ENCODE peak calls at places on chromosomes 13 and 19, in eight cellular contexts. One of them, this sample, is unnamed.

GRCh38 chr19:36257512-36257876 is 42.6 kb downstream of the ZNF146 start:
- DNase-seq in heart right ventricle: no peak
- DNase-seq in CD8-positive, alpha-beta T cell: no peak
- DNase-seq in Peyer's patch: no peak
- DNase-seq in astrocyte: no peak
- DNase-seq in left lung: no peak
- DNase-seq in left ventricle myocardium inferior: peak; percentile 47
- DNase-seq in PC-9: no peak
- DNase-seq in this sample: no peak

GRCh38 chr13:40777957-40778235 is 6.9 kb upstream of the MRPS31 start:
- DNase-seq in left ventricle myocardium inferior: no peak
- DNase-seq in CD8-positive, alpha-beta T cell: no peak
- DNase-seq in astrocyte: no peak
- DNase-seq in Peyer's patch: no peak
- DNase-seq in PC-9: no peak
- DNase-seq in left lung: no peak
- DNase-seq in heart right ventricle: no peak
- DNase-seq in this sample: no peak

GRCh38 chr13:92592757-92593156 is 633.9 kb upstream of the GPC6 start:
- DNase-seq in left lung: no peak
- DNase-seq in left ventricle myocardium inferior: no peak
- DNase-seq in PC-9: no peak
- DNase-seq in Peyer's patch: no peak
- DNase-seq in heart right ventricle: no peak
- DNase-seq in astrocyte: no peak
- DNase-seq in CD8-positive, alpha-beta T cell: no peak
- DNase-seq in this sample: no peak

GRCh38 chr13:25699056-25699455 is 327.3 kb downstream of the ATP8A2 start:
- DNase-seq in astrocyte: no peak
- DNase-seq in Peyer's patch: no peak
- DNase-seq in left lung: no peak
- DNase-seq in left ventricle myocardium inferior: no peak
- DNase-seq in heart right ventricle: no peak
- DNase-seq in PC-9: no peak
- DNase-seq in CD8-positive, alpha-beta T cell: no peak
- DNase-seq in this sample: no peak

GRCh38 chr19:46218160-46218559 is 11.4 kb upstream of the IGFL1 start:
- DNase-seq in left ventricle myocardium inferior: no peak
- DNase-seq in CD8-positive, alpha-beta T cell: no peak
- DNase-seq in PC-9: no peak
- DNase-seq in heart right ventricle: no peak
- DNase-seq in astrocyte: peak; percentile 25
- DNase-seq in Peyer's patch: no peak
- DNase-seq in left lung: no peak
- DNase-seq in this sample: no peak

GRCh38 chr19:36564391-36564790 is 8.7 kb downstream of the ZNF529 start:
- DNase-seq in left lung: no peak
- DNase-seq in CD8-positive, alpha-beta T cell: no peak
- DNase-seq in Peyer's patch: no peak
- DNase-seq in left ventricle myocardium inferior: no peak
- DNase-seq in astrocyte: peak; percentile 63
- DNase-seq in PC-9: no peak
- DNase-seq in heart right ventricle: no peak
- DNase-seq in this sample: no peak

GRCh38 chr19:16218851-16219250 is 21.1 kb downstream of the AP1M1 start:
- DNase-seq in left lung: no peak
- DNase-seq in astrocyte: no peak
- DNase-seq in PC-9: no peak
- DNase-seq in heart right ventricle: no peak
- DNase-seq in CD8-positive, alpha-beta T cell: no peak
- DNase-seq in left ventricle myocardium inferior: no peak
- DNase-seq in Peyer's patch: no peak
- DNase-seq in this sample: no peak

GRCh38 chr13:65159803-65160202 is 2070.3 kb downstream of the PCDH9 start:
- DNase-seq in left ventricle myocardium inferior: no peak
- DNase-seq in heart right ventricle: no peak
- DNase-seq in CD8-positive, alpha-beta T cell: no peak
- DNase-seq in Peyer's patch: no peak
- DNase-seq in left lung: no peak
- DNase-seq in astrocyte: no peak
- DNase-seq in PC-9: no peak
- DNase-seq in this sample: no peak

GRCh38 chr13:33349996-33350826 is 64.7 kb upstream of the STARD13 start:
- DNase-seq in left lung: peak; percentile 58
- DNase-seq in astrocyte: peak; percentile 22
- DNase-seq in left ventricle myocardium inferior: peak; percentile 65
- DNase-seq in Peyer's patch: no peak
- DNase-seq in heart right ventricle: peak; percentile 61
- DNase-seq in CD8-positive, alpha-beta T cell: no peak
- DNase-seq in PC-9: no peak
- DNase-seq in this sample: no peak

GRCh38 chr13:79525051-79525450 is 44.1 kb downstream of the NDFIP2 start:
- DNase-seq in heart right ventricle: no peak
- DNase-seq in Peyer's patch: no peak
- DNase-seq in left ventricle myocardium inferior: no peak
- DNase-seq in left lung: no peak
- DNase-seq in CD8-positive, alpha-beta T cell: no peak
- DNase-seq in PC-9: no peak
- DNase-seq in astrocyte: no peak
- DNase-seq in this sample: no peak

GRCh38 chr19:35120898-35121297 is 5.3 kb downstream of the FXYD3 start:
- DNase-seq in left ventricle myocardium inferior: no peak
- DNase-seq in heart right ventricle: no peak
- DNase-seq in CD8-positive, alpha-beta T cell: no peak
- DNase-seq in PC-9: peak; percentile 55
- DNase-seq in left lung: no peak
- DNase-seq in astrocyte: no peak
- DNase-seq in Peyer's patch: no peak
- DNase-seq in this sample: no peak

GRCh38 chr19:5115771-5116202 is 146.9 kb downstream of the KDM4B start:
- DNase-seq in astrocyte: peak; percentile 74
- DNase-seq in PC-9: no peak
- DNase-seq in heart right ventricle: no peak
- DNase-seq in CD8-positive, alpha-beta T cell: no peak
- DNase-seq in Peyer's patch: no peak
- DNase-seq in left lung: no peak
- DNase-seq in left ventricle myocardium inferior: no peak
- DNase-seq in this sample: no peak

GRCh38 chr19:39237200-39238184 is 7.3 kb downstream of the IFNL3 start:
- DNase-seq in heart right ventricle: no peak
- DNase-seq in CD8-positive, alpha-beta T cell: peak; percentile 32
- DNase-seq in Peyer's patch: peak; percentile 70
- DNase-seq in astrocyte: no peak
- DNase-seq in PC-9: peak; percentile 73
- DNase-seq in left ventricle myocardium inferior: no peak
- DNase-seq in left lung: peak; percentile 78
- DNase-seq in this sample: no peak

GRCh38 chr13:47396915-47397314 is 500.1 kb upstream of the HTR2A start:
- DNase-seq in left ventricle myocardium inferior: no peak
- DNase-seq in left lung: no peak
- DNase-seq in heart right ventricle: no peak
- DNase-seq in PC-9: no peak
- DNase-seq in Peyer's patch: no peak
- DNase-seq in CD8-positive, alpha-beta T cell: no peak
- DNase-seq in astrocyte: no peak
- DNase-seq in this sample: no peak

GRCh38 chr13:47397739-47398138 is 500.9 kb upstream of the HTR2A start:
- DNase-seq in left ventricle myocardium inferior: no peak
- DNase-seq in left lung: no peak
- DNase-seq in PC-9: no peak
- DNase-seq in CD8-positive, alpha-beta T cell: no peak
- DNase-seq in heart right ventricle: no peak
- DNase-seq in astrocyte: peak; percentile 71
- DNase-seq in Peyer's patch: no peak
- DNase-seq in this sample: no peak

GRCh38 chr13:47399599-47399998 is 502.7 kb upstream of the HTR2A start:
- DNase-seq in heart right ventricle: no peak
- DNase-seq in astrocyte: no peak
- DNase-seq in PC-9: no peak
- DNase-seq in left ventricle myocardium inferior: no peak
- DNase-seq in CD8-positive, alpha-beta T cell: no peak
- DNase-seq in Peyer's patch: no peak
- DNase-seq in left lung: no peak
- DNase-seq in this sample: no peak
- H3K27me3 ChIP-seq in heart right ventricle: no peaks in the 10 kb centered on the region
- H3K27me3 ChIP-seq in astrocyte: no peaks in the 10 kb centered on the region
- H3K27me3 ChIP-seq in PC-9: no peaks in the 10 kb centered on the region
- H3K27me3 ChIP-seq in left ventricle myocardium inferior: no peaks in the 10 kb centered on the region
- H3K27me3 ChIP-seq in CD8-positive, alpha-beta T cell: no peaks in the 10 kb centered on the region
- H3K27me3 ChIP-seq in Peyer's patch: no peaks in the 10 kb centered on the region
- H3K27me3 ChIP-seq in left lung: no peaks in the 10 kb centered on the region
- H3K27me3 ChIP-seq in this sample: no peaks in the 10 kb centered on the region

GRCh38 chr19:12692960-12693359 is 3.5 kb downstream of the FBXW9 start:
- DNase-seq in astrocyte: no peak
- DNase-seq in heart right ventricle: no peak
- DNase-seq in left ventricle myocardium inferior: no peak
- DNase-seq in left lung: no peak
- DNase-seq in PC-9: no peak
- DNase-seq in CD8-positive, alpha-beta T cell: no peak
- DNase-seq in Peyer's patch: no peak
- DNase-seq in this sample: no peak

GRCh38 chr19:12689581-12690216 is 1.9 kb downstream of the GNG14 start:
- DNase-seq in PC-9: no peak
- DNase-seq in CD8-positive, alpha-beta T cell: no peak
- DNase-seq in left ventricle myocardium inferior: no peak
- DNase-seq in Peyer's patch: no peak
- DNase-seq in heart right ventricle: no peak
- DNase-seq in left lung: no peak
- DNase-seq in astrocyte: no peak
- DNase-seq in this sample: no peak

GRCh38 chr19:12685831-12686230 is 2.0 kb upstream of the GNG14 start:
- DNase-seq in left ventricle myocardium inferior: no peak
- DNase-seq in PC-9: no peak
- DNase-seq in astrocyte: no peak
- DNase-seq in heart right ventricle: no peak
- DNase-seq in Peyer's patch: no peak
- DNase-seq in CD8-positive, alpha-beta T cell: no peak
- DNase-seq in left lung: no peak
- DNase-seq in this sample: no peak

GRCh38 chr19:12687496-12688196 is at the start of gene GNG14:
- DNase-seq in astrocyte: no peak
- DNase-seq in PC-9: no peak
- DNase-seq in Peyer's patch: no peak
- DNase-seq in left ventricle myocardium inferior: no peak
- DNase-seq in heart right ventricle: no peak
- DNase-seq in left lung: no peak
- DNase-seq in CD8-positive, alpha-beta T cell: no peak
- DNase-seq in this sample: no peak

GRCh38 chr19:12689012-12689411 is 1.2 kb downstream of the GNG14 start:
- DNase-seq in CD8-positive, alpha-beta T cell: no peak
- DNase-seq in left ventricle myocardium inferior: no peak
- DNase-seq in PC-9: no peak
- DNase-seq in heart right ventricle: no peak
- DNase-seq in Peyer's patch: no peak
- DNase-seq in astrocyte: no peak
- DNase-seq in left lung: no peak
- DNase-seq in this sample: no peak
- H3K27me3 ChIP-seq in CD8-positive, alpha-beta T cell: no peaks in the 10 kb centered on the region
- H3K27me3 ChIP-seq in left ventricle myocardium inferior: no peaks in the 10 kb centered on the region
- H3K27me3 ChIP-seq in PC-9: no peaks in the 10 kb centered on the region
- H3K27me3 ChIP-seq in heart right ventricle: no peaks in the 10 kb centered on the region
- H3K27me3 ChIP-seq in Peyer's patch: no peaks in the 10 kb centered on the region
- H3K27me3 ChIP-seq in astrocyte: no peaks in the 10 kb centered on the region
- H3K27me3 ChIP-seq in left lung: no peaks in the 10 kb centered on the region
- H3K27me3 ChIP-seq in this sample: no peaks in the 10 kb centered on the region

DNA sequence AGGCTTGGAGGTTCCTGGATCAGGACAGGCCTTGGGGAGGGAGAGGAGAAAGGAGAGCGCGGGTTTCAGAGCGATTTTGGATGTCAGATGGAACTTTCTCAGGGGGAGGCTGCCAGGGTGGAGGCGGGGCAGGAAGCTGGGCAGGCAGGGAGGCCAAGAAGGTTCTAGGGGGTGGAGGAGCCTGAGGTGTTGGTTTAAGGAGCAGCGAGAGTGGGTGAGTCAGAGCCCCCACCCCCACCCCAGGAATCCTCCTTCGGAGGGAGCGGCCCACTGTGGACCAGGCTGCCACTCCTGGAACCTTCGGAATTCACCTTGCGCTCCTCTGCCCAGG is 15.9 kb upstream of the NOP53 start:
- DNase-seq in left ventricle myocardium inferior: peak; percentile 64
- DNase-seq in left lung: peak; percentile 83
- DNase-seq in PC-9: peak; percentile 96
- DNase-seq in CD8-positive, alpha-beta T cell: no peak
- DNase-seq in heart right ventricle: peak; percentile 72
- DNase-seq in astrocyte: peak; percentile 88
- DNase-seq in Peyer's patch: no peak
- DNase-seq in this sample: peak; percentile 79
- H3K27me3 ChIP-seq in left ventricle myocardium inferior: peaks cover 39% of the 10 kb centered on the region
- H3K27me3 ChIP-seq in left lung: peaks cover 20% of the 10 kb centered on the region
- H3K27me3 ChIP-seq in PC-9: no peaks in the 10 kb centered on the region
- H3K27me3 ChIP-seq in CD8-positive, alpha-beta T cell: peaks cover 3% of the 10 kb centered on the region
- H3K27me3 ChIP-seq in heart right ventricle: peaks cover 17% of the 10 kb centered on the region
- H3K27me3 ChIP-seq in astrocyte: no peaks in the 10 kb centered on the region
- H3K27me3 ChIP-seq in Peyer's patch: no peaks in the 10 kb centered on the region
- H3K27me3 ChIP-seq in this sample: no peaks in the 10 kb centered on the region

GRCh38 chr13:66222926-66223325 is 1007.2 kb downstream of the PCDH9 start:
- DNase-seq in heart right ventricle: no peak
- DNase-seq in PC-9: no peak
- DNase-seq in Peyer's patch: no peak
- DNase-seq in left ventricle myocardium inferior: no peak
- DNase-seq in left lung: no peak
- DNase-seq in astrocyte: no peak
- DNase-seq in CD8-positive, alpha-beta T cell: no peak
- DNase-seq in this sample: no peak

GRCh38 chr13:66225071-66225470 is 1005.1 kb downstream of the PCDH9 start:
- DNase-seq in left ventricle myocardium inferior: no peak
- DNase-seq in left lung: no peak
- DNase-seq in astrocyte: no peak
- DNase-seq in Peyer's patch: no peak
- DNase-seq in CD8-positive, alpha-beta T cell: no peak
- DNase-seq in heart right ventricle: no peak
- DNase-seq in PC-9: no peak
- DNase-seq in this sample: no peak

GRCh38 chr13:66222127-66222526 is 1008.0 kb downstream of the PCDH9 start:
- DNase-seq in heart right ventricle: no peak
- DNase-seq in astrocyte: no peak
- DNase-seq in PC-9: no peak
- DNase-seq in left lung: no peak
- DNase-seq in left ventricle myocardium inferior: no peak
- DNase-seq in Peyer's patch: no peak
- DNase-seq in CD8-positive, alpha-beta T cell: no peak
- DNase-seq in this sample: no peak

GRCh38 chr13:66219493-66219892 is 1010.6 kb downstream of the PCDH9 start:
- DNase-seq in heart right ventricle: no peak
- DNase-seq in PC-9: no peak
- DNase-seq in left ventricle myocardium inferior: no peak
- DNase-seq in astrocyte: no peak
- DNase-seq in left lung: no peak
- DNase-seq in CD8-positive, alpha-beta T cell: no peak
- DNase-seq in Peyer's patch: no peak
- DNase-seq in this sample: no peak

DNA sequence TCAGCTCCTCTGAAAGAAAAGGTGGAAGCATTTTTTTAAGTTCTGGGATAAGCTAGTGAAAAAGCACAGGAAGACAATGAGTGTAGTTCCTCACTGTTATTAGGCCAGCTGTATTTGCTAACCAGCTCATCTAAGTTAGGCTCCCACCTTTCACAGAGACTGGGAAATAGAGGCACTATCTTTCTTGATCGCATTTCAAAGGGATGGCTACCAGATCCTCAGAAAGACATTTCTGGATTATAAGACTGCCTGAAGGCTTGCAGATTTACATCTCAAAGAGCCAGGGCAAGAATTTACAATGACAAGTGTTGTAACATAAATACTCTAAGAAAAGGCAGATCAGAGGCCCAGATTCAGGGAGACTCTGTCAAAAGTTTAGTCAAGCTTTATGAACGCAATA is 1005.5 kb downstream of the PCDH9 start:
- DNase-seq in astrocyte: no peak
- DNase-seq in PC-9: no peak
- DNase-seq in left lung: no peak
- DNase-seq in CD8-positive, alpha-beta T cell: no peak
- DNase-seq in Peyer's patch: no peak
- DNase-seq in heart right ventricle: no peak
- DNase-seq in left ventricle myocardium inferior: no peak
- DNase-seq in this sample: no peak
- H3K27me3 ChIP-seq in astrocyte: no peaks in the 10 kb centered on the region
- H3K27me3 ChIP-seq in PC-9: no peaks in the 10 kb centered on the region
- H3K27me3 ChIP-seq in left lung: no peaks in the 10 kb centered on the region
- H3K27me3 ChIP-seq in CD8-positive, alpha-beta T cell: no peaks in the 10 kb centered on the region
- H3K27me3 ChIP-seq in Peyer's patch: no peaks in the 10 kb centered on the region
- H3K27me3 ChIP-seq in heart right ventricle: no peaks in the 10 kb centered on the region
- H3K27me3 ChIP-seq in left ventricle myocardium inferior: no peaks in the 10 kb centered on the region
- H3K27me3 ChIP-seq in this sample: no peaks in the 10 kb centered on the region